ENCODE peak calls at places on chromosomes 5 and 9, in eight cellular contexts. M is heart right ventricle; G is activated CD4-positive, CD25-positive, alpha-beta regulatory T cell treated with anti-CD3 and anti-CD28 coated beads, Interleukin-2, amount 50 U/mL, for 72 hours; N is stimulated activated CD8-positive, alpha-beta memory T cell treated with anti-CD3 and anti-CD28 coated beads, Interleukin-4, amount 100 ng/mL, for 1 hour; X is HEK293T; C is brain microvascular endothelial cell; S is T-cell; W is nucleus accumbens. K is an unnamed sample.

GRCh38 chr9:86856259-86856658 is 91.0 kb downstream of the GAS1 start:
- DNase-seq in M (no peak), G (no peak), N (no peak), X (no peak), C (no peak), S (no peak), W (no peak), K (no peak)

GRCh38 chr5:142881727-142882126 is 111.5 kb downstream of the ARHGAP26 start:
- DNase-seq in M (no peak), G (no peak), N (no peak), X (no peak), C (no peak), S (no peak), W (no peak), K (no peak)

GRCh38 chr9:19229725-19230355 is 653 bp upstream of the DENND4C start:
- DNase-seq in M (peak; percentile 52), G (peak; percentile 51), N (peak; percentile 33), X (peak; percentile 61), C (peak; percentile 37), S (peak; percentile 71), W (peak; percentile 42), K (peak; percentile 63)

GRCh38 chr9:120655005-120655622 is 59.2 kb downstream of the MEGF9 start:
- DNase-seq in M (no peak), G (no peak), N (no peak), X (no peak), C (peak; percentile 47), S (no peak), W (no peak), K (no peak)

GRCh38 chr9:120876842-120877240 is at the start of gene PHF19:
- DNase-seq in M (peak; percentile 48), G (peak; percentile 66), N (no peak), X (peak; percentile 57), C (no peak), S (peak; percentile 15), W (no peak), K (peak; percentile 69)

GRCh38 chr9:73149371-73150067 is 2.1 kb upstream of the ANXA1 start:
- DNase-seq in M (no peak), G (no peak), N (no peak), X (no peak), C (peak; percentile 83), S (no peak), W (no peak), K (peak; percentile 23)

GRCh38 chr9:114339130-114339908 is 9.7 kb downstream of the ORM2 start:
- DNase-seq in M (peak; percentile 48), G (peak; percentile 68), N (peak; percentile 7), X (peak; percentile 82), C (peak; percentile 41), S (peak; percentile 54), W (no peak), K (peak; percentile 66)

GRCh38 chr5:21646469-21646868 is 1206.7 kb downstream of the CDH12 start:
- DNase-seq in M (no peak), G (no peak), N (no peak), X (no peak), C (peak; percentile 1), S (no peak), W (no peak), K (no peak)

GRCh38 chr9:73023025-73023541 is 70.2 kb upstream of the ALDH1A1 start:
- DNase-seq in M (peak; percentile 21), G (no peak), N (no peak), X (peak; percentile 50), C (no peak), S (peak; percentile 29), W (no peak), K (peak; percentile 68)